ENCODE peak calls at places on chromosomes 11 and 22, in nine cellular contexts. E, T, X, H, C, A, R, M and Q are unnamed samples.

GRCh38 chr11:34356576-34356917 is 1.3 kb downstream of the ABTB2 start:
- DNase-seq in E (peak), T (no peak), X (no peak), H (peak), C (peak), A (peak), R (no peak), M (peak), Q (peak)

GRCh38 chr11:120775986-120776682 is 247.8 kb upstream of the TBCEL start:
- DNase-seq in E (no peak), T (no peak), X (no peak), H (no peak), C (no peak), A (no peak), R (no peak), M (peak), Q (no peak)

GRCh38 chr11:134019500-134019899 is 49.4 kb upstream of the JAM3 start:
- DNase-seq in E (no peak), T (no peak), X (no peak), H (no peak), C (no peak), A (peak), R (no peak), M (no peak), Q (no peak)

GRCh38 chr11:104343578-104343977 is 179.6 kb upstream of the PDGFD start:
- DNase-seq in E (peak), T (peak), X (no peak), H (no peak), C (no peak), A (peak), R (no peak), M (no peak), Q (no peak)

GRCh38 chr22:45895436-45896152 is 81.4 kb downstream of the WNT7B start:
- DNase-seq in E (no peak), T (no peak), X (no peak), H (no peak), C (no peak), A (no peak), R (no peak), M (no peak), Q (no peak)

GRCh38 chr11:12003815-12004214 is 4.6 kb downstream of the DKK3 start:
- DNase-seq in E (no peak), T (no peak), X (no peak), H (no peak), C (no peak), A (no peak), R (no peak), M (no peak), Q (no peak)

GRCh38 chr11:20759541-20759940 is 90.2 kb downstream of the NELL1 start:
- DNase-seq in E (no peak), T (no peak), X (no peak), H (no peak), C (no peak), A (no peak), R (no peak), M (no peak), Q (no peak)

GRCh38 chr11:78365381-78365792 is 52.2 kb downstream of the GAB2 start:
- DNase-seq in E (peak), T (no peak), X (no peak), H (no peak), C (no peak), A (no peak), R (no peak), M (peak), Q (no peak)

GRCh38 chr11:65008016-65008415 is 5.9 kb upstream of the ARL2 start:
- DNase-seq in E (no peak), T (no peak), X (no peak), H (no peak), C (no peak), A (peak), R (no peak), M (no peak), Q (no peak)

GRCh38 chr11:8222820-8223512 is 40.7 kb downstream of the LMO1 start:
- DNase-seq in E (no peak), T (no peak), X (no peak), H (no peak), C (no peak), A (peak), R (no peak), M (no peak), Q (no peak)

GRCh38 chr22:45707605-45708004 is 36.0 kb downstream of the ATXN10 start:
- DNase-seq in E (no peak), T (no peak), X (no peak), H (no peak), C (no peak), A (no peak), R (no peak), M (no peak), Q (no peak)

GRCh38 chr22:24737582-24737981 is 36.9 kb downstream of the PIWIL3 start:
- DNase-seq in E (no peak), T (no peak), X (no peak), H (no peak), C (no peak), A (no peak), R (no peak), M (no peak), Q (no peak)

GRCh38 chr11:100740440-100740839 is 53.4 kb downstream of the ARHGAP42 start:
- DNase-seq in E (peak), T (no peak), X (no peak), H (no peak), C (no peak), A (no peak), R (no peak), M (no peak), Q (no peak)

GRCh38 chr11:17873571-17873970 is 139.0 kb downstream of the KCNC1 start:
- DNase-seq in E (no peak), T (no peak), X (no peak), H (no peak), C (no peak), A (no peak), R (no peak), M (no peak), Q (no peak)

GRCh38 chr11:21783954-21784353 is 408.9 kb upstream of the ANO5 start:
- DNase-seq in E (no peak), T (no peak), X (no peak), H (no peak), C (no peak), A (no peak), R (no peak), M (no peak), Q (no peak)

GRCh38 chr11:1694064-1694845 is 2.7 kb upstream of the KRTAP5-6 start:
- DNase-seq in E (peak), T (peak), X (peak), H (peak), C (peak), A (peak), R (peak), M (peak), Q (peak)

GRCh38 chr11:66020618-66021357 is 5.5 kb downstream of the CATSPER1 start:
- DNase-seq in E (peak), T (no peak), X (no peak), H (no peak), C (no peak), A (peak), R (no peak), M (no peak), Q (peak)

GRCh38 chr22:48596111-48596860 is 1231.4 kb downstream of the BRD1 start:
- DNase-seq in E (no peak), T (no peak), X (no peak), H (no peak), C (no peak), A (no peak), R (no peak), M (no peak), Q (no peak)

GRCh38 chr22:38953577-38954413 is 3.6 kb upstream of the APOBEC3A start:
- DNase-seq in E (no peak), T (no peak), X (no peak), H (peak), C (no peak), A (peak), R (no peak), M (no peak), Q (peak)

GRCh38 chr11:2156416-2157182 is 4.4 kb downstream of the INS start:
- DNase-seq in E (peak), T (peak), X (no peak), H (peak), C (peak), A (peak), R (peak), M (peak), Q (peak)

GRCh38 chr11:126443120-126443519 is 87.6 kb downstream of the ST3GAL4 start:
- DNase-seq in E (no peak), T (peak), X (no peak), H (no peak), C (no peak), A (no peak), R (no peak), M (no peak), Q (no peak)

GRCh38 chr11:120523196-120523595 is 11.6 kb downstream of the GRIK4 start:
- DNase-seq in E (no peak), T (no peak), X (no peak), H (no peak), C (no peak), A (no peak), R (no peak), M (peak), Q (no peak)

GRCh38 chr11:75025561-75025960 is 36.8 kb downstream of the NEU3 start:
- DNase-seq in E (no peak), T (no peak), X (no peak), H (no peak), C (no peak), A (no peak), R (no peak), M (peak), Q (no peak)

GRCh38 chr11:35619754-35620640 is 1.7 kb downstream of the FJX1 start:
- DNase-seq in E (peak), T (no peak), X (no peak), H (peak), C (peak), A (no peak), R (no peak), M (peak), Q (peak)

GRCh38 chr11:74004694-74005615 is 3.9 kb downstream of the UCP3 start:
- DNase-seq in E (no peak), T (peak), X (no peak), H (no peak), C (no peak), A (peak), R (no peak), M (no peak), Q (peak)

GRCh38 chr22:30202531-30203006 is 44.0 kb downstream of the LIF start:
- DNase-seq in E (peak), T (no peak), X (no peak), H (no peak), C (no peak), A (no peak), R (no peak), M (no peak), Q (no peak)

GRCh38 chr22:49286236-49286760 is 541.4 kb downstream of the BRD1 start:
- DNase-seq in E (no peak), T (no peak), X (no peak), H (no peak), C (no peak), A (no peak), R (no peak), M (no peak), Q (no peak)

GRCh38 chr11:76495017-76495416 is 50.2 kb downstream of the EMSY start:
- DNase-seq in E (no peak), T (no peak), X (no peak), H (no peak), C (no peak), A (no peak), R (no peak), M (no peak), Q (no peak)

GRCh38 chr11:21622995-21623394 is 569.9 kb upstream of the ANO5 start:
- DNase-seq in E (no peak), T (no peak), X (no peak), H (no peak), C (no peak), A (no peak), R (no peak), M (no peak), Q (no peak)

GRCh38 chr11:2866178-2866577 is 19.4 kb downstream of the CDKN1C start:
- DNase-seq in E (no peak), T (no peak), X (no peak), H (no peak), C (no peak), A (no peak), R (no peak), M (no peak), Q (no peak)

DNA sequence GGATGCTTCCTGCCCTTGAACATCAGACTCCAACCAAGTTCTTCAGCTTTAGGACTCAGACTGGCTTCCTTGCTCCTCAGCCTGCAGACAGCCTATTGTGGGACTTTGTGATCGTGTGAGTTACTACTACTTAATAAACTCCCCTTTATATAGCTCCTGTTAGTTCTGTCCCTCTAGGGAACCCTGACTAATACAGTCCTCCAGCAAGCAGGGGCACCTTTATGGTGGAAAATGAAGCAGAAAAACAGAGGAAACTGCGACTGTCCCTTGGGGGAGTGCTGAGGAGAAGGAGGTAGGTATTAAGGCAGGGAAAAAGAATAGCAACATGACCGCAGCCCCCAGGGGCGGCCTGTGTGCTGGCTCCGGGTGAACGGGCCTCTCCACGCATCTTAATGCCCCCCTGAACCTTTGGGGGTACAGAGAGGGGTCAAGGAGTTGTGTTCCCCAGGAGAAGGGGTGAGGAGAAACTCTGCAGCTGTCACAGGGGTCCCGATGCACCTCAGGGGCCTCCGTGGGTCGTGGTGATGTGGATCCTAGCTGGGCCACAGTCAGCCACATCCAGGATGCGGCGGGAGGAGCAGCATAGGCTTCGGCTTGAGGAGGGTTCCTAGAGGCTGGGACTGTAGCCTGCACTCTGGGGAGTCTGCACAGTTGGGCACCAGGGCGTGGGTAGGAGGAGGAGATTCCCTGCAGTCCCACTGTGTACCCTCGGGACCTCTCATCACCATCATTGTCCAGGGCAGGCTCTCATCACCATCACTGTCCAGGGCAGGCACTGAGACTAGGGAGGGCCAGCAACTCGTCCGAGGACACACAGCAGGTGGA is 34.3 kb downstream of the SHISAL1 start:
- DNase-seq in E (no peak), T (no peak), X (no peak), H (no peak), C (no peak), A (no peak), R (no peak), M (no peak), Q (no peak)
- TF ChIP-seq CTCF in E (no peak), T (no peak), X (no peak), H (no peak), C (no peak), A (no peak), R (no peak), M (no peak), Q (no peak)

DNA sequence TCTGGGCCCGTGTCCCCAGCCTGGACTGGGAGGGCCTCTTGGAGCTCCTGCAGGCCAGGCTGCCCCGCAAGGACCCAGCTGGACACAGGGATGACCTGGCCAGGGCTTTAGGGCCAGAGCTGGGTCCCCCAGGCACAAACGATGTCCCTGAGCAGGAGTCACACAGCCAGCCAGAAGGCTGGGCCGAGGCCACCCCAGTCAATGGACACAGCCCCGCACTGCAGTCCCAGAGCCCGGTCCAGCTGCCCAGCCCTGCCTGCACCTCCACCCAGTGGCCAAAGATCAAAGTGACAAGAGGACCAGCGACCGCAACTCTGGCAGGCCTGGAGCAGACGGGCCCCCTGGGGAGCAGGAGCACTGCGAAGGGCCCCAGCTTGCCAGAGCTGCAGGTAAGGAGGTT is 38.2 kb downstream of the TRIOBP start:
- DNase-seq in E (no peak), T (no peak), X (no peak), H (peak), C (peak), A (peak), R (no peak), M (peak), Q (no peak)
- TF ChIP-seq CTCF in E (peak), T (no peak), X (peak), H (peak), C (peak), A (peak), R (no peak), M (peak), Q (no peak)

GRCh38 chr11:83815736-83816135 is 529.6 kb upstream of the CCDC90B start:
- DNase-seq in E (peak), T (no peak), X (no peak), H (no peak), C (no peak), A (no peak), R (no peak), M (no peak), Q (no peak)

GRCh38 chr11:83818349-83818748 is 532.2 kb upstream of the CCDC90B start:
- DNase-seq in E (no peak), T (no peak), X (no peak), H (no peak), C (no peak), A (no peak), R (no peak), M (no peak), Q (no peak)

GRCh38 chr11:83823461-83824025 is 537.4 kb upstream of the CCDC90B start:
- DNase-seq in E (peak), T (no peak), X (no peak), H (no peak), C (no peak), A (no peak), R (no peak), M (no peak), Q (no peak)

GRCh38 chr11:83816572-83817187 is 530.5 kb upstream of the CCDC90B start:
- DNase-seq in E (peak), T (peak), X (no peak), H (no peak), C (no peak), A (peak), R (no peak), M (no peak), Q (no peak)

GRCh38 chr11:83819936-83820549 is 533.9 kb upstream of the CCDC90B start:
- DNase-seq in E (peak), T (peak), X (peak), H (no peak), C (no peak), A (peak), R (no peak), M (no peak), Q (no peak)
- TF ChIP-seq CTCF in E (peak), T (peak), X (peak), H (peak), C (peak), A (peak), R (no peak), M (peak), Q (peak)

GRCh38 chr22:22878801-22879674 is 8.6 kb upstream of the IGLL5 start:
- DNase-seq in E (no peak), T (peak), X (no peak), H (no peak), C (no peak), A (no peak), R (no peak), M (no peak), Q (no peak)
- TF ChIP-seq CTCF in E (no peak), T (peak), X (no peak), H (no peak), C (no peak), A (no peak), R (no peak), M (no peak), Q (peak)

GRCh38 chr22:22769434-22770279 is 118.0 kb upstream of the IGLL5 start:
- DNase-seq in E (no peak), T (no peak), X (no peak), H (no peak), C (no peak), A (no peak), R (no peak), M (no peak), Q (no peak)

GRCh38 chr22:22768885-22769284 is 118.7 kb upstream of the IGLL5 start:
- DNase-seq in E (no peak), T (no peak), X (no peak), H (no peak), C (no peak), A (no peak), R (no peak), M (no peak), Q (no peak)

GRCh38 chr22:22770280-22770871 is 117.2 kb upstream of the IGLL5 start:
- DNase-seq in E (peak), T (peak), X (no peak), H (peak), C (peak), A (peak), R (peak), M (peak), Q (peak)

GRCh38 chr22:22770881-22771280 is 116.7 kb upstream of the IGLL5 start:
- DNase-seq in E (no peak), T (no peak), X (no peak), H (no peak), C (no peak), A (no peak), R (no peak), M (no peak), Q (no peak)

GRCh38 chr22:22767876-22768602 is 119.6 kb upstream of the IGLL5 start:
- DNase-seq in E (no peak), T (no peak), X (no peak), H (no peak), C (no peak), A (no peak), R (no peak), M (peak), Q (peak)
- TF ChIP-seq CTCF in E (peak), T (peak), X (no peak), H (no peak), C (no peak), A (no peak), R (no peak), M (peak), Q (no peak)